ENCODE peak calls at places on chromosomes 13 and 19, in ten cellular contexts. One of them, this sample, is unnamed.

GRCh38 chr13:46165485-46166220 is 16.3 kb downstream of the LCP1 start:
- DNase-seq in tibial nerve: no peak
- DNase-seq in HepG2: no peak
- DNase-seq in upper lobe of left lung: no peak
- DNase-seq in A549: no peak
- DNase-seq in stomach: no peak
- DNase-seq in suprapubic skin: no peak
- DNase-seq in H1: no peak
- DNase-seq in transverse colon: no peak
- DNase-seq in ovary: no peak
- DNase-seq in this sample: no peak

GRCh38 chr13:61695147-61695546 is 279.5 kb upstream of the PCDH20 start:
- DNase-seq in tibial nerve: no peak
- DNase-seq in HepG2: no peak
- DNase-seq in upper lobe of left lung: no peak
- DNase-seq in A549: peak; percentile 1
- DNase-seq in stomach: no peak
- DNase-seq in suprapubic skin: no peak
- DNase-seq in H1: no peak
- DNase-seq in transverse colon: no peak
- DNase-seq in ovary: no peak
- DNase-seq in this sample: no peak

GRCh38 chr19:12411893-12412292 is 10.8 kb upstream of the ZNF799 start:
- DNase-seq in tibial nerve: no peak
- DNase-seq in HepG2: no peak
- DNase-seq in upper lobe of left lung: no peak
- DNase-seq in A549: no peak
- DNase-seq in stomach: no peak
- DNase-seq in suprapubic skin: no peak
- DNase-seq in H1: no peak
- DNase-seq in transverse colon: no peak
- DNase-seq in ovary: no peak
- DNase-seq in this sample: no peak

GRCh38 chr13:45229172-45229571 is 28.3 kb upstream of the KCTD4 start:
- DNase-seq in tibial nerve: no peak
- DNase-seq in HepG2: no peak
- DNase-seq in upper lobe of left lung: no peak
- DNase-seq in A549: no peak
- DNase-seq in stomach: no peak
- DNase-seq in suprapubic skin: no peak
- DNase-seq in H1: no peak
- DNase-seq in transverse colon: no peak
- DNase-seq in ovary: no peak
- DNase-seq in this sample: no peak

GRCh38 chr19:43450545-43450997 is 14.8 kb downstream of the LYPD3 start:
- DNase-seq in tibial nerve: no peak
- DNase-seq in HepG2: no peak
- DNase-seq in upper lobe of left lung: no peak
- DNase-seq in A549: no peak
- DNase-seq in stomach: no peak
- DNase-seq in suprapubic skin: no peak
- DNase-seq in H1: no peak
- DNase-seq in transverse colon: no peak
- DNase-seq in ovary: no peak
- DNase-seq in this sample: no peak

GRCh38 chr19:41112728-41113290 is 1.4 kb upstream of the CYP2F1 start:
- DNase-seq in tibial nerve: no peak
- DNase-seq in HepG2: no peak
- DNase-seq in upper lobe of left lung: no peak
- DNase-seq in A549: no peak
- DNase-seq in stomach: no peak
- DNase-seq in suprapubic skin: no peak
- DNase-seq in H1: no peak
- DNase-seq in transverse colon: no peak
- DNase-seq in ovary: no peak
- DNase-seq in this sample: no peak

GRCh38 chr19:58500242-58500641 is 11.6 kb downstream of the SLC27A5 start:
- DNase-seq in tibial nerve: no peak
- DNase-seq in HepG2: no peak
- DNase-seq in upper lobe of left lung: no peak
- DNase-seq in A549: no peak
- DNase-seq in stomach: no peak
- DNase-seq in suprapubic skin: no peak
- DNase-seq in H1: no peak
- DNase-seq in transverse colon: no peak
- DNase-seq in ovary: peak; percentile 37
- DNase-seq in this sample: no peak

GRCh38 chr13:114089751-114090400 is 42.5 kb downstream of the RASA3 start:
- DNase-seq in tibial nerve: peak; percentile 1
- DNase-seq in HepG2: no peak
- DNase-seq in upper lobe of left lung: no peak
- DNase-seq in A549: no peak
- DNase-seq in stomach: no peak
- DNase-seq in suprapubic skin: peak; percentile 49
- DNase-seq in H1: no peak
- DNase-seq in transverse colon: peak; percentile 25
- DNase-seq in ovary: no peak
- DNase-seq in this sample: peak; percentile 41

GRCh38 chr19:49638360-49638759 is 1.6 kb downstream of the RRAS start:
- DNase-seq in tibial nerve: no peak
- DNase-seq in HepG2: no peak
- DNase-seq in upper lobe of left lung: no peak
- DNase-seq in A549: peak; percentile 49
- DNase-seq in stomach: no peak
- DNase-seq in suprapubic skin: no peak
- DNase-seq in H1: no peak
- DNase-seq in transverse colon: peak; percentile 32
- DNase-seq in ovary: no peak
- DNase-seq in this sample: no peak

GRCh38 chr13:99384468-99384867 is 77.3 kb upstream of the GPR183 start:
- DNase-seq in tibial nerve: no peak
- DNase-seq in HepG2: no peak
- DNase-seq in upper lobe of left lung: no peak
- DNase-seq in A549: no peak
- DNase-seq in stomach: no peak
- DNase-seq in suprapubic skin: no peak
- DNase-seq in H1: no peak
- DNase-seq in transverse colon: no peak
- DNase-seq in ovary: no peak
- DNase-seq in this sample: no peak

GRCh38 chr13:80036845-80037504 is 304.0 kb downstream of the SPRY2 start:
- DNase-seq in tibial nerve: no peak
- DNase-seq in HepG2: no peak
- DNase-seq in upper lobe of left lung: no peak
- DNase-seq in A549: no peak
- DNase-seq in stomach: no peak
- DNase-seq in suprapubic skin: no peak
- DNase-seq in H1: no peak
- DNase-seq in transverse colon: no peak
- DNase-seq in ovary: no peak
- DNase-seq in this sample: no peak

GRCh38 chr13:45878966-45879365 is 27.4 kb upstream of the SIAH3 start:
- DNase-seq in tibial nerve: no peak
- DNase-seq in HepG2: no peak
- DNase-seq in upper lobe of left lung: no peak
- DNase-seq in A549: no peak
- DNase-seq in stomach: no peak
- DNase-seq in suprapubic skin: no peak
- DNase-seq in H1: no peak
- DNase-seq in transverse colon: no peak
- DNase-seq in ovary: no peak
- DNase-seq in this sample: no peak

GRCh38 chr19:36113895-36114762 is 546 bp downstream of the POLR2I start:
- DNase-seq in tibial nerve: no peak
- DNase-seq in HepG2: no peak
- DNase-seq in upper lobe of left lung: no peak
- DNase-seq in A549: peak; percentile 67
- DNase-seq in stomach: peak; percentile 40
- DNase-seq in suprapubic skin: no peak
- DNase-seq in H1: no peak
- DNase-seq in transverse colon: peak; percentile 32
- DNase-seq in ovary: peak; percentile 69
- DNase-seq in this sample: no peak

GRCh38 chr19:49335784-49336481 is 727 bp downstream of the CD37 start:
- DNase-seq in tibial nerve: no peak
- DNase-seq in HepG2: no peak
- DNase-seq in upper lobe of left lung: no peak
- DNase-seq in A549: no peak
- DNase-seq in stomach: no peak
- DNase-seq in suprapubic skin: peak; percentile 38
- DNase-seq in H1: no peak
- DNase-seq in transverse colon: no peak
- DNase-seq in ovary: peak; percentile 12
- DNase-seq in this sample: no peak

GRCh38 chr13:111315347-111315995 is 5.0 kb upstream of the TEX29 start:
- DNase-seq in tibial nerve: no peak
- DNase-seq in HepG2: no peak
- DNase-seq in upper lobe of left lung: no peak
- DNase-seq in A549: no peak
- DNase-seq in stomach: no peak
- DNase-seq in suprapubic skin: no peak
- DNase-seq in H1: no peak
- DNase-seq in transverse colon: no peak
- DNase-seq in ovary: peak; percentile 5
- DNase-seq in this sample: no peak

GRCh38 chr19:10892256-10892655 is 20.9 kb downstream of the CARM1 start:
- DNase-seq in tibial nerve: no peak
- DNase-seq in HepG2: no peak
- DNase-seq in upper lobe of left lung: no peak
- DNase-seq in A549: no peak
- DNase-seq in stomach: no peak
- DNase-seq in suprapubic skin: no peak
- DNase-seq in H1: no peak
- DNase-seq in transverse colon: no peak
- DNase-seq in ovary: no peak
- DNase-seq in this sample: no peak

DNA sequence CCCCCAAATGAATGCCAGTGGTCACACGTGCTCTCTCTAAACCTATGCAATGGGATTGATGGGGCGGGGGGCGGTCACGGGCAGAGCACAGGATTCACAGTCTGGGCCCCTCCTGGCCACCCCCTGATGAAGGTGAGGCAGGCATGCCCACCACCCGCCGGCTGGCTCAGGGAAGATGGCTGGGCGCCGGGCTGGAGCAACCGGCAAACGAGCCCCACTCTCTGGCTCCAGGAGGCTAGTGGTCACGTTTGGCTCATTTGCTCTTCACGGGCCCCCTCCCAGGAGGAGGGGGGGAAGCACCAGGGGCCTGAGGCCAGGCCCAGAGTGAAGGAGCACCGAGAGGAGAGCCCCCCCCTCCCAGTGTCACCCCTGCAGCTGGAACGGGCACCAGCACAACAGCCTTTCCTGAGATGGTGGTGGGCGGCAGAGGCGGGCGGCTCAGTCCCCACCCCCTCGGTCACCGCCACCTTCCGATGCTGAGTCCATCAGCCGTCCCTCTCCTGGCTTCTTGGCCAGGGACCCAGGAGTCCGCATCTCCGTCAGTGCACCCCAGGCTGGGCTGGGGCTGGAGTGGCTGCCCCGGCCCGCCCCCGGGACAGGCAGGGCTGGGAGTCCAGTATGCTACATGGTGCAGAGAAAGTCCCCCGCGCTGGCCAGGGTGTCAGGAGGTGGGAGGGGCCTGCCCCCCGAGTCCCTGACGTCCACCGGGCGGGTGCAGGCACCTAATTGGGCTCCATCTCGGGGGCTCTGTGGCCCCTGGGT is 9.7 kb downstream of the BBC3 start:
- DNase-seq in tibial nerve: no peak
- DNase-seq in HepG2: no peak
- DNase-seq in upper lobe of left lung: peak; percentile 61
- DNase-seq in A549: no peak
- DNase-seq in stomach: no peak
- DNase-seq in suprapubic skin: no peak
- DNase-seq in H1: no peak
- DNase-seq in transverse colon: no peak
- DNase-seq in ovary: no peak
- DNase-seq in this sample: no peak
- TF ChIP-seq EP300 in tibial nerve: no peak
- TF ChIP-seq EP300 in HepG2: no peak
- TF ChIP-seq EP300 in upper lobe of left lung: no peak
- TF ChIP-seq EP300 in A549: no peak
- TF ChIP-seq EP300 in stomach: no peak
- TF ChIP-seq EP300 in suprapubic skin: no peak
- TF ChIP-seq EP300 in H1: no peak
- TF ChIP-seq EP300 in transverse colon: no peak
- TF ChIP-seq EP300 in ovary: no peak
- TF ChIP-seq EP300 in this sample: no peak

DNA sequence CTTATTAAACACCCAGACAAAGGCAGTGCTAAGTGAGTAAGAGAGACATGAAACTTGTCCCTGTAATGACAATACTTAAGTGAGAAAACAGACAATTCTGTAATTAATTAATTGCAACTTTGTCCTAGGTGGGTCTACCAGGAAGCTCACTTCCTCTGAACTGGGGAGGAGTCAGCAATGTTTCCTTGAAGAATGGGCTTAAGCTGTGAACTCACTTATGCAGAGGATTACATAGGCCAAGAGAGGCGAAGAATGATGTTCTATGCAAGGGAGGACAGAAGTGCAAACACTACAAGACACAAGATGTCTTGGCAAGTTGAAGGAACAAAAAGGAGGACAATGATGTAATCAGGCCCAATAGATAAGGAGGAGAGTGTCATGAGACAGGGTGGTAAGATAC is 275.9 kb downstream of the LHFPL6 start:
- DNase-seq in tibial nerve: no peak
- DNase-seq in HepG2: no peak
- DNase-seq in upper lobe of left lung: no peak
- DNase-seq in A549: no peak
- DNase-seq in stomach: no peak
- DNase-seq in suprapubic skin: no peak
- DNase-seq in H1: no peak
- DNase-seq in transverse colon: no peak
- DNase-seq in ovary: no peak
- DNase-seq in this sample: no peak
- H3K27ac ChIP-seq in tibial nerve: no peak overlapping the region
- H3K27ac ChIP-seq in HepG2: no peak overlapping the region
- H3K27ac ChIP-seq in upper lobe of left lung: no peak overlapping the region
- H3K27ac ChIP-seq in A549: no peak overlapping the region
- H3K27ac ChIP-seq in stomach: no peak overlapping the region
- H3K27ac ChIP-seq in suprapubic skin: no peak overlapping the region
- H3K27ac ChIP-seq in H1: no peak overlapping the region
- H3K27ac ChIP-seq in transverse colon: no peak overlapping the region
- H3K27ac ChIP-seq in ovary: no peak overlapping the region
- H3K27ac ChIP-seq in this sample: no peak overlapping the region

GRCh38 chr13:24923305-24923640 is 159.3 kb downstream of the RNF17 start:
- DNase-seq in tibial nerve: no peak
- DNase-seq in HepG2: no peak
- DNase-seq in upper lobe of left lung: no peak
- DNase-seq in A549: no peak
- DNase-seq in stomach: no peak
- DNase-seq in suprapubic skin: no peak
- DNase-seq in H1: no peak
- DNase-seq in transverse colon: no peak
- DNase-seq in ovary: no peak
- DNase-seq in this sample: no peak
- TF ChIP-seq POLR2A in tibial nerve: no peak
- TF ChIP-seq POLR2A in HepG2: no peak
- TF ChIP-seq POLR2A in upper lobe of left lung: no peak
- TF ChIP-seq POLR2A in A549: no peak
- TF ChIP-seq POLR2A in stomach: no peak
- TF ChIP-seq POLR2A in suprapubic skin: no peak
- TF ChIP-seq POLR2A in H1: no peak
- TF ChIP-seq POLR2A in transverse colon: no peak
- TF ChIP-seq POLR2A in ovary: no peak
- TF ChIP-seq POLR2A in this sample: no peak

GRCh38 chr19:29285878-29286277 is 72.9 kb upstream of the UQCRFS1 start:
- DNase-seq in tibial nerve: no peak
- DNase-seq in HepG2: no peak
- DNase-seq in upper lobe of left lung: no peak
- DNase-seq in A549: peak; percentile 32
- DNase-seq in stomach: no peak
- DNase-seq in suprapubic skin: peak; percentile 74
- DNase-seq in H1: peak; percentile 38
- DNase-seq in transverse colon: no peak
- DNase-seq in ovary: no peak
- DNase-seq in this sample: no peak
- TF ChIP-seq EP300 in tibial nerve: no peak
- TF ChIP-seq EP300 in HepG2: no peak
- TF ChIP-seq EP300 in upper lobe of left lung: no peak
- TF ChIP-seq EP300 in A549: no peak
- TF ChIP-seq EP300 in stomach: no peak
- TF ChIP-seq EP300 in suprapubic skin: no peak
- TF ChIP-seq EP300 in H1: no peak
- TF ChIP-seq EP300 in transverse colon: no peak
- TF ChIP-seq EP300 in ovary: no peak
- TF ChIP-seq EP300 in this sample: no peak

This sample was measured in sigmoid colon.